ENCODE peak calls at places on chromosomes 12 and 14, in four cellular contexts. W, F, O and T are unnamed samples.
A peak's percentile ranks its signal among the peaks of the same experiment; 100 is the strongest.

GRCh38 chr14:72256055-72256454 is 323.8 kb downstream of the RGS6 start:
- DNase-seq in O (no peak), F (no peak), W (no peak), T (no peak)

GRCh38 chr14:38994721-38995120 is 108.3 kb downstream of the SEC23A start:
- DNase-seq in O (no peak), W (no peak), F (no peak), T (no peak)

GRCh38 chr14:104248203-104249055 is 110.0 kb downstream of the KIF26A start:
- DNase-seq in F (no peak), W (no peak), O (no peak), T (peak; percentile 17)

GRCh38 chr12:114476159-114476558 is 70.2 kb upstream of the TBX5 start:
- DNase-seq in W (no peak), F (no peak), O (no peak), T (no peak)

GRCh38 chr12:6827437-6827894 is 741 bp upstream of the P3H3 start:
- DNase-seq in W (peak; percentile 82), O (peak; percentile 97), F (no peak), T (peak; percentile 79)

GRCh38 chr12:12392428-12392827 is 35.5 kb downstream of the BORCS5 start:
- DNase-seq in O (no peak), W (no peak), F (no peak), T (no peak)

GRCh38 chr12:31702047-31702446 is 26.8 kb downstream of the AMN1 start:
- DNase-seq in O (no peak), W (no peak), F (no peak), T (no peak)

GRCh38 chr12:89470741-89471504 is 53.7 kb downstream of the GALNT4 start:
- DNase-seq in O (no peak), F (no peak), W (no peak), T (no peak)

GRCh38 chr12:91367234-91367849 is 184.7 kb upstream of the DCN start:
- DNase-seq in W (no peak), F (no peak), O (no peak), T (no peak)

GRCh38 chr12:6488240-6488639 is 4.8 kb downstream of the MRPL51 start:
- DNase-seq in F (no peak), W (no peak), O (no peak), T (no peak)

GRCh38 chr12:57726151-57726883 is 12.2 kb downstream of the AGAP2 start:
- DNase-seq in W (peak; percentile 87), F (peak; percentile 65), O (peak; percentile 91), T (peak; percentile 74)

GRCh38 chr12:32947203-32947795 is 50.7 kb upstream of the PKP2 start:
- DNase-seq in O (no peak), W (no peak), F (no peak), T (no peak)

GRCh38 chr12:6039894-6040601 is 84.4 kb downstream of the VWF start:
- DNase-seq in F (no peak), W (peak; percentile 49), O (peak; percentile 69), T (peak; percentile 54)

GRCh38 chr12:80935076-80935475 is 2.7 kb downstream of the LIN7A start:
- DNase-seq in F (no peak), O (no peak), W (no peak), T (no peak)

GRCh38 chr12:94145231-94145979 is 3.0 kb upstream of the PLXNC1 start:
- DNase-seq in F (no peak), W (no peak), O (no peak), T (no peak)

GRCh38 chr12:120760349-120761245 is 35.0 kb downstream of the ACADS start:
- DNase-seq in W (no peak), O (no peak), F (no peak), T (no peak)

GRCh38 chr14:51216602-51217001 is 23.4 kb upstream of the TMX1 start:
- DNase-seq in F (no peak), O (no peak), W (no peak), T (no peak)

GRCh38 chr12:126726481-126727217 is 1540.3 kb upstream of the TMEM132C start:
- DNase-seq in W (no peak), F (no peak), O (no peak), T (no peak)

GRCh38 chr12:1779783-1780182 is 40.6 kb upstream of the LRTM2 start:
- DNase-seq in O (no peak), W (no peak), F (no peak), T (no peak)

GRCh38 chr12:52495385-52495784 is 2.3 kb upstream of the KRT6A start:
- DNase-seq in O (no peak), W (no peak), F (no peak), T (no peak)

GRCh38 chr12:5003025-5003666 is 40.5 kb upstream of the KCNA5 start:
- DNase-seq in O (peak; percentile 82), F (peak; percentile 54), W (peak; percentile 68), T (peak; percentile 62)

GRCh38 chr12:89663577-89664357 is 44.9 kb downstream of the ATP2B1 start:
- DNase-seq in O (no peak), W (no peak), F (no peak), T (no peak)

GRCh38 chr12:50246159-50246865 is 37.0 kb downstream of the LIMA1 start:
- DNase-seq in F (no peak), W (no peak), O (no peak), T (no peak)

GRCh38 chr12:100265732-100266131 is 1.1 kb downstream of the DEPDC4 start:
- DNase-seq in O (no peak), F (no peak), W (no peak), T (no peak)

GRCh38 chr12:109134186-109134917 is 18.0 kb downstream of the ACACB start:
- DNase-seq in F (no peak), W (no peak), O (peak; percentile 68), T (peak; percentile 31)

GRCh38 chr12:13436696-13437391 is 240.3 kb downstream of the EMP1 start:
- DNase-seq in F (no peak), O (no peak), W (no peak), T (peak; percentile 73)

GRCh38 chr14:100915582-100915981 is 12.1 kb upstream of the RTL1 start:
- DNase-seq in O (no peak), F (no peak), W (no peak), T (no peak)

GRCh38 chr14:100067481-100067880 is 2.3 kb downstream of the EVL start:
- DNase-seq in O (no peak), F (no peak), W (no peak), T (no peak)

GRCh38 chr12:5432011-5432400 is at the start of gene NTF3:
- DNase-seq in F (no peak), O (no peak), W (no peak), T (no peak)

GRCh38 chr12:188910-189621 is 24.9 kb downstream of the SLC6A12 start:
- DNase-seq in O (no peak), F (no peak), W (peak; percentile 59), T (peak; percentile 57)

GRCh38 chr14:71089974-71090373 is 182.7 kb downstream of the PCNX1 start:
- DNase-seq in W (no peak), O (no peak), F (no peak), T (no peak)

GRCh38 chr14:57470909-57471308 is 22.7 kb downstream of the CCDC198 start:
- DNase-seq in W (no peak), O (no peak), F (no peak), T (no peak)

GRCh38 chr12:31008241-31008711 is 65.4 kb upstream of the DDX11 start:
- DNase-seq in W (no peak), F (no peak), O (peak; percentile 52), T (no peak)

GRCh38 chr12:126874427-126875026 is 1392.4 kb upstream of the TMEM132C start:
- DNase-seq in W (peak; percentile 62), O (peak; percentile 70), F (peak; percentile 74), T (peak; percentile 65)

GRCh38 chr12:124633269-124633953 is 66.0 kb upstream of the NCOR2 start:
- DNase-seq in W (peak; percentile 42), F (no peak), O (no peak), T (no peak)

GRCh38 chr12:16605666-16606116 is 271 bp downstream of the LMO3 start:
- DNase-seq in O (peak; percentile 66), W (no peak), F (no peak), T (no peak)

GRCh38 chr14:61925043-61925442 is 162.8 kb downstream of the SNAPC1 start:
- DNase-seq in W (no peak), O (no peak), F (no peak), T (no peak)

GRCh38 chr12:121536058-121536928 is 44.5 kb downstream of the KDM2B start:
- DNase-seq in O (peak; percentile 94), F (no peak), W (peak; percentile 85), T (peak; percentile 78)

GRCh38 chr14:94586635-94587034 is 5.4 kb downstream of the SERPINA5 start:
- DNase-seq in F (no peak), W (no peak), O (no peak), T (no peak)
- H3K4me1 ChIP-seq in F (no peaks in the 10 kb centered on the region), W (no peaks in the 10 kb centered on the region), O (no peaks in the 10 kb centered on the region), T (no peaks in the 10 kb centered on the region)

DNA sequence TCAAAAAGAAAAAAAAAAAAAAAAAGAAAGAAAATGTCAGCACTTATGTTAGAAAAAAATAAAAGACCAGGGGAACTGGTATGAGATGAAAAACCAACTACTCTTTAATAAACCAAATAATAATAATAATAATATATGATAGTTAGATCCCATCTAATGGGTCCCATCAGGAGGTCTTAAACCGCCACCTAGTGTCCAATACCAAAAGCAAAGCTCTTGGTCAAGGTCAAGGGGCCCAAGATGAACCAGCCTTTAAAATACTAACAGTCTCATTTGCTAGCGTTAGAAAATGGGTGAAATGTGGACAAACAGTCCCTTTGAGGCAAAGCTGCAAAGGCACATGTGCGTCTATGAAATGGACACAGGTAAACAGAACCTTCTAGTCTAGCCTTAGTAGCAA is 12.3 kb downstream of the BRAP start:
- DNase-seq in F (no peak), O (no peak), W (no peak), T (no peak)
- TF ChIP-seq CTCF in F (peak; percentile 35), O (no peak), W (peak; percentile 17), T (peak; percentile 29)

GRCh38 chr12:103801709-103802585 is 39.1 kb downstream of the NT5DC3 start:
- DNase-seq in W (no peak), O (peak; percentile 65), F (no peak), T (no peak)
- TF ChIP-seq POLR2AphosphoS5 in W (no peak), O (peak; percentile 11), F (no peak), T (no peak)

DNA sequence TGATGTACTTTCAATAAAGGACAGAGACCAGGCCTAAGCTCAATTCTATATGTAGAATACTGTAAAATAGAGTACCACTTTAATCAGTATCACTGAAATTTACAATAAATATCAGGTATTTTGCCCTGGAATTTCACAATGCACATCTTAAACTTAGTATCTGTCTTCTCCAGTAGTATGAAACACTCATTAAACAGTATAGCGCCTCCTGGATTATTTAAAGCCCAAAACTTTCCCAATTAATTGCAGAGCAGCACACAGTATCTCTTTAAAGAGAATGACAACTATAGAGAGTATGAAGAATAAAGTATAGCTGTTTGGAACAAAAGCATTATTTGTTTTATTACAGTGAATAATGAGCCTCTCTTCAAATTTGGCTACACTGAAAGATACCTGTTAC is 80.2 kb downstream of the BHLHE41 start:
- DNase-seq in F (no peak), W (no peak), O (no peak), T (no peak)
- H3K4me1 ChIP-seq in F (peaks cover 3% of the 10 kb centered on the region), W (no peaks in the 10 kb centered on the region), O (peaks cover 42% of the 10 kb centered on the region), T (no peaks in the 10 kb centered on the region)

GRCh38 chr12:54572881-54573280 is 15.6 kb downstream of the PPP1R1A start:
- DNase-seq in W (no peak), F (no peak), O (no peak), T (no peak)
- TF ChIP-seq CTCF in W (no peak), F (peak; percentile 59), O (no peak), T (no peak)

GRCh38 chr12:123364532-123365140 is at the start of gene SBNO1:
- DNase-seq in O (peak; percentile 97), F (peak; percentile 60), W (peak; percentile 92), T (peak; percentile 92)
- TF ChIP-seq POLR2AphosphoS5 in O (peak; percentile 83), F (peak; percentile 72), W (peak; percentile 81), T (peak; percentile 59)